ENCODE peak calls at places on chromosomes 11 and 22, in seven cellular contexts. W is CD8-positive, alpha-beta memory T cell; I is cardiac fibroblast; X is GM12865; L is spleen; Q is heart left ventricle; C is naive thymus-derived CD4-positive, alpha-beta T cell. K is an unnamed sample.

GRCh38 chr11:11186249-11186648 is 166.8 kb downstream of the CSNK2A3 start:
- DNase-seq in Q (no peak), W (no peak), X (peak), I (no peak), L (no peak), C (no peak), K (no peak)

GRCh38 chr22:27022256-27022655 is 364.9 kb downstream of the MIAT start:
- DNase-seq in I (no peak), L (no peak), X (no peak), C (no peak), W (no peak), Q (no peak), K (no peak)

GRCh38 chr11:2558861-2559526 is 114.2 kb downstream of the KCNQ1 start:
- DNase-seq in L (peak), C (no peak), X (no peak), W (no peak), I (no peak), Q (no peak), K (no peak)

GRCh38 chr11:102138223-102138622 is 28.0 kb downstream of the YAP1 start:
- DNase-seq in W (no peak), I (no peak), Q (no peak), X (no peak), C (no peak), L (no peak), K (no peak)

GRCh38 chr22:45413368-45414211 is at the start of the genes RIBC2 and SMC1B:
- DNase-seq in W (peak), C (peak), L (peak), Q (peak), X (peak), I (peak), K (peak)

GRCh38 chr22:39166547-39166946 is 14.1 kb upstream of the CBX7 start:
- DNase-seq in W (no peak), Q (no peak), X (no peak), L (no peak), I (no peak), C (no peak), K (no peak)

GRCh38 chr11:33616552-33616951 is 84.1 kb downstream of the C11orf91 start:
- DNase-seq in I (no peak), Q (no peak), C (no peak), W (no peak), L (no peak), X (no peak), K (no peak)

GRCh38 chr11:70399681-70400112 is 1.4 kb downstream of the CTTN start:
- DNase-seq in L (no peak), Q (peak), I (peak), C (no peak), X (no peak), W (no peak), K (peak)

GRCh38 chr22:29469755-29470154 is 10.3 kb upstream of the NEFH start:
- DNase-seq in Q (no peak), W (no peak), I (no peak), X (no peak), C (no peak), L (no peak), K (no peak)

GRCh38 chr11:77530879-77531278 is 57.0 kb upstream of the PAK1 start:
- DNase-seq in L (no peak), I (no peak), C (no peak), Q (no peak), W (no peak), X (no peak), K (no peak)

GRCh38 chr11:22703561-22703960 is 37.1 kb downstream of the GAS2 start:
- DNase-seq in I (no peak), L (no peak), C (no peak), X (no peak), W (no peak), Q (no peak), K (peak)

GRCh38 chr11:27347949-27348879 is 14.8 kb downstream of the CCDC34 start:
- DNase-seq in L (no peak), C (no peak), X (no peak), I (no peak), Q (no peak), W (no peak), K (no peak)

GRCh38 chr11:47377571-47378010 is 756 bp downstream of the SPI1 start:
- DNase-seq in L (peak), Q (no peak), X (no peak), W (no peak), I (no peak), C (no peak), K (no peak)

GRCh38 chr11:96275807-96276594 is 67.0 kb downstream of the MAML2 start:
- DNase-seq in W (no peak), L (no peak), I (no peak), X (no peak), Q (no peak), C (no peak), K (peak)

GRCh38 chr11:17718510-17718962 is 835 bp upstream of the MYOD1 start:
- DNase-seq in L (no peak), Q (no peak), X (no peak), W (no peak), I (no peak), C (no peak), K (no peak)

GRCh38 chr22:48750282-48750681 is 1077.4 kb downstream of the BRD1 start:
- DNase-seq in W (no peak), X (no peak), I (no peak), C (no peak), Q (no peak), L (no peak), K (no peak)

GRCh38 chr11:121479355-121479754 is 26.6 kb upstream of the SORL1-AS1 start:
- DNase-seq in C (no peak), Q (no peak), X (no peak), I (no peak), W (no peak), L (no peak), K (no peak)

GRCh38 chr11:16034074-16034473 is 322.3 kb downstream of the SOX6 start:
- DNase-seq in X (no peak), W (no peak), C (no peak), Q (no peak), I (peak), L (no peak), K (peak)

GRCh38 chr11:19351426-19351825 is 110.7 kb upstream of the E2F8 start:
- DNase-seq in L (no peak), C (no peak), Q (no peak), X (no peak), I (no peak), W (no peak), K (no peak)

GRCh38 chr22:24697671-24698082 is 76.8 kb downstream of the PIWIL3 start:
- DNase-seq in X (no peak), L (no peak), Q (no peak), W (no peak), I (peak), C (no peak), K (no peak)

GRCh38 chr11:71298016-71298550 is 45.7 kb upstream of the SHANK2 start:
- DNase-seq in I (no peak), Q (no peak), L (no peak), C (no peak), X (no peak), W (no peak), K (no peak)

GRCh38 chr11:120109531-120109930 is 28.4 kb downstream of the TRIM29 start:
- DNase-seq in L (no peak), W (no peak), C (no peak), Q (no peak), X (no peak), I (no peak), K (no peak)

GRCh38 chr11:35487532-35488078 is 37.8 kb downstream of the PAMR1 start:
- DNase-seq in C (no peak), Q (peak), L (no peak), I (peak), X (no peak), W (no peak), K (peak)

GRCh38 chr22:36823177-36823839 is 6.5 kb upstream of the PVALB start:
- DNase-seq in W (no peak), Q (no peak), L (no peak), X (no peak), C (no peak), I (no peak), K (peak)

DNA sequence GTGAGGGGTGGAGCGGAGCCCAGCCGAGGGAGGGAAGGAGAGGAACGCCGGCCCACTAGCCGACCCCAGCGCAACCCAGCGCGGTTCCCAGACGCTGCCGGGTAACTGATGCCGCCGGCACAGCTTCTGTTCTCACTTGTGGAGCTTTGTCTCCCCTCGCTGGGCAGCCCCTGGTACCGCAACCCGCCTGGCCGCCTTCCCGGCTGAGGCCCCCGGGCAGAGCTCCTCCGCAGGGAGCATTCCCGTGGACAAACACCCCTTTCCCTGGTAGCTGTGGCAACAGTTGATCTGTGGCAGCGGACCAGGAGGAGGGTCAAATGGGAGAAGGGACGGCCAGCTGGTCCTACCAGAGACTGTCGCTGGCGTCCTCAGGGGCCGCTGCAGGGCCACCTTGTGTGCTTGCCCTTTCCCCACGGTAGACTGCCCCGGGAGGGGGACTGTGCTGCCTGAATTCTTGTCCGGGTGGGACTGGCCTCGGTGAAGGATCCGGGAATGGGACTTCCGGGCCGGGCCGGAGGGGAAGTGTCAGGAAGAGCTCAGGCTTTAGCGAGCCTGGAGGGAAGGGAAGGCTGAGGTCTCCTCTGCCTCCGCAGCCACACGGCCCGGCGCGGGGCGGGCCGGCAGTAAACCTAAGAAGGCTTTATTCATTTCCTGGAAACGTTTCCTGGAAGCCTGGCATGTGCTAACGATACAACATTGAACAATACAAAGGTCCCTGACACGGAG is 468.0 kb downstream of the OPCML start:
- DNase-seq in C (no peak), I (peak), X (no peak), L (peak), W (no peak), Q (peak), K (peak)
- H3K4me3 ChIP-seq in C (no peak), I (peak), X (no peak), L (peak), W (no peak), Q (peak), K (peak)

GRCh38 chr11:111723595-111723994 is 42.6 kb downstream of the PPP2R1B start:
- DNase-seq in I (peak), L (no peak), W (no peak), C (no peak), X (no peak), Q (no peak), K (no peak)

GRCh38 chr11:111718436-111719325 is 47.5 kb downstream of the PPP2R1B start:
- DNase-seq in C (no peak), L (no peak), I (peak), Q (no peak), X (no peak), W (no peak), K (peak)

GRCh38 chr11:111715142-111715816 is 50.9 kb downstream of the PPP2R1B start:
- DNase-seq in L (no peak), X (no peak), C (no peak), Q (no peak), W (no peak), I (no peak), K (no peak)

GRCh38 chr11:111720801-111721494 is 45.2 kb downstream of the PPP2R1B start:
- DNase-seq in Q (no peak), X (no peak), L (no peak), I (no peak), C (no peak), W (no peak), K (no peak)

DNA sequence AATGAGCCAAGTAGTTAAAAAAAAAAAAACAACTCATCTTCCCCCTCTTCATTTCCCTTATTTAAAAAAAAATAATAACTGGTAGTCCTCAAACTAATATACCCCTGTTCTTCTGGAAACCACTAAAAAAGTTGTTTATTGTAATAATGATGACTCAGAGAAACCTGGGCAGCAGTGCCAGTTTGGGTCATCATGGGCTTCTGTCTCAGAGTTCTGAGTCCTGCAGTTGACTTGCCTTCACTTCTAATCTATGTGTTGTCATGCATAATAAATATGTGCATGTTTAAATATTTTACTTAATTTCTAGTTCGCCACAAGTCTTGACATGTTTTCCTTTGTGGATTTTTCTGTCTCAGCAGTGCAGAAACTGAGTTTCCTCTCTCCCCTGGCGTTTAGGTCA is 46.8 kb downstream of the PPP2R1B start:
- DNase-seq in X (no peak), I (no peak), W (no peak), Q (no peak), C (no peak), L (no peak), K (no peak)
- H3K4me3 ChIP-seq in X (no peak), I (no peak), W (no peak), Q (no peak), C (no peak), L (no peak), K (no peak)

GRCh38 chr11:118264568-118265470 is 722 bp upstream of the MPZL2 start:
- DNase-seq in I (no peak), W (no peak), C (no peak), Q (no peak), L (no peak), X (no peak), K (no peak)
- H3K4me3 ChIP-seq in I (no peak), W (peak), C (peak), Q (peak), L (peak), X (no peak), K (no peak)

DNA sequence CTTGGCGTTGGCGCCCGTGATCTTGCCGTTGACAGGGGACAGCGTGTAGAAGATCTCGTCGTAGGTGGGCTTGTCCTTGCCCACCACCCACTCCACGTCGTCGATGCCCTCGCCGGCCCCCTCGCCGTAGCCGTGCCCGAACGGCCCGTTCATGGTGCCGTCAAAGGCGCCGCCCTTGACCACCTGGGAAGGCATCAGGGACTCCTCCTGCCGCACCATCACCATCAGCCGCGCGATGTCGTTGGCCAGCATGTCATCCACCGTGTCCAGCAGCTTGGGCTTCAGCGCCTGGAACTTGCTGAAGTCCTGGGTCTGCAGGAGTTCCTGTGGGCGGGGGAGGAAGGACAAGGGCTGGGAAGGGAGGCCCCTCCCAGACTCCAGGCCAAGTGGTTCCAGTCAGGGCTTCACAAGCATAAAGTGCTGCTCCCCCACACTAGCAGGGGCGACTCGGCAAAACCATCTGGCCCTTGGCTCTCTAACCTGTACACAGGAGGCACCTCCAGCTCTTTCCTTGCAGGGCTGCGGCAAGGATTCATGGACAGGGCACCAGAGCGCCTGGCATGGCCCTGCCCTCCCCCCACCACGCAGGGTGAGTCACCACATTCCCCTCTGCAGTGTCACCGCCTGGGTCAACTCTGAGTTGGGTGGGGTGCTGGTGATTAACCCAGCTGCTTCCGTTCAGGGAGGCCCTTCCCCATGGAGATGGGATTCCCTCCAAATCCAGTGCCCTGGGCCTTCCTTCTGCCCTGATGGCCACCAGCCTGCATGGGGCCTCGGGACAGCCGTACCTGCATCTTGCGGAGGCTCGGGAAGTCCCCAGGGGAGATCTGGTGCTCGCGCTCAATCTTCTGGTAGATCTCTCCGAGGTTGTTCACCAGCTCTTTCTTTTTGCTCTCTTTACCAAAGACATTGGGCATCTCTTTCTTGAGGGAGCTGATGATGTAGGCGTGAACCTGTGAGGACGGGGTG is 10.4 kb upstream of the CDC42BPG start:
- DNase-seq in I (peak), C (no peak), L (peak), Q (peak), W (no peak), X (no peak), K (peak)
- H3K4me3 ChIP-seq in I (no peak), C (no peak), L (no peak), Q (peak), W (no peak), X (no peak), K (no peak)